ENCODE peak calls at places on chromosomes 11 and 22, in seven cellular contexts. X is RCC 7860; Z is CD8-positive, alpha-beta T cell; K is NCI-H2171 treated with DMSO at 0.1 percent for 48 hours; Y is NCI-H1092; N is NCI-H1105; O is astrocyte of the cerebellum. U is an unnamed sample.

GRCh38 chr11:65496304-65497140 is 2.3 kb upstream of the MALAT1 start:
- DNase-seq in X (no peak), Z (no peak), N (no peak), O (no peak), Y (peak), K (peak), U (no peak)

GRCh38 chr22:43587574-43587973 is 175.8 kb downstream of the MPPED1 start:
- DNase-seq in O (no peak), N (no peak), Y (no peak), Z (no peak), K (no peak), X (peak), U (no peak)

GRCh38 chr22:22745225-22746060 is 101.0 kb downstream of the GGTLC2 start:
- DNase-seq in Y (no peak), N (no peak), K (no peak), Z (peak), X (no peak), O (no peak), U (no peak)

GRCh38 chr22:46009730-46010129 is 32.8 kb upstream of the WNT7B start:
- DNase-seq in X (no peak), O (no peak), N (no peak), K (no peak), Y (no peak), Z (no peak), U (no peak)

GRCh38 chr11:20337526-20338154 is 25.9 kb upstream of the HTATIP2 start:
- DNase-seq in N (peak), O (peak), Z (no peak), Y (peak), K (peak), X (no peak), U (peak)

GRCh38 chr11:30346068-30346688 is 23.3 kb downstream of the ARL14EP start:
- DNase-seq in K (peak), N (peak), O (peak), Y (peak), X (peak), Z (no peak), U (peak)

GRCh38 chr22:23834830-23835772 is 3.7 kb downstream of the DERL3 start:
- DNase-seq in Z (no peak), X (no peak), N (no peak), K (no peak), Y (no peak), O (no peak), U (no peak)

GRCh38 chr22:24424001-24424900 is 3.1 kb upstream of the ADORA2A start:
- DNase-seq in O (no peak), X (no peak), Y (no peak), Z (peak), K (no peak), N (no peak), U (no peak)

GRCh38 chr11:28759311-28759710 is 651.1 kb downstream of the METTL15 start:
- DNase-seq in X (peak), K (no peak), Y (no peak), O (no peak), N (no peak), Z (no peak), U (no peak)

GRCh38 chr22:43404673-43405385 is 7.0 kb upstream of the MPPED1 start:
- DNase-seq in N (no peak), Y (no peak), X (no peak), K (peak), O (no peak), Z (no peak), U (no peak)

GRCh38 chr22:25113316-25113721 is 86.3 kb upstream of the CRYBB3 start:
- DNase-seq in K (no peak), O (no peak), Z (no peak), X (peak), Y (no peak), N (no peak), U (no peak)

GRCh38 chr11:12719221-12719620 is 45.0 kb downstream of the TEAD1 start:
- DNase-seq in Z (no peak), Y (no peak), O (no peak), N (no peak), X (no peak), K (no peak), U (no peak)

GRCh38 chr11:9250139-9250582 is 15.0 kb downstream of the DENND5A start:
- DNase-seq in N (no peak), Y (no peak), K (no peak), O (peak), X (no peak), Z (peak), U (no peak)

GRCh38 chr22:50586416-50586815 is 3.8 kb upstream of the CHKB start:
- DNase-seq in N (no peak), K (no peak), Y (no peak), Z (no peak), X (no peak), O (no peak), U (no peak)

GRCh38 chr11:67304511-67305113 is 1.3 kb downstream of the SSH3 start:
- DNase-seq in X (no peak), K (no peak), O (no peak), N (no peak), Z (no peak), Y (no peak), U (no peak)

GRCh38 chr22:20591660-20592310 is 84.4 kb downstream of the MED15 start:
- DNase-seq in N (peak), K (peak), Z (no peak), O (no peak), X (no peak), Y (peak), U (peak)

GRCh38 chr11:2685051-2685450 is 14.7 kb downstream of the KCNQ1OT1 start:
- DNase-seq in Z (no peak), O (no peak), N (no peak), Y (no peak), K (no peak), X (no peak), U (no peak)

GRCh38 chr22:35995772-35996171 is 32.9 kb downstream of the RBFOX2 start:
- DNase-seq in K (peak), Y (no peak), O (peak), N (no peak), X (no peak), Z (no peak), U (no peak)

GRCh38 chr11:61684870-61685610 is 4.8 kb downstream of the DAGLA start:
- DNase-seq in K (no peak), N (no peak), O (no peak), Y (no peak), X (peak), Z (no peak), U (no peak)

U was measured in NCI-H446 treated with DMSO at 0.1 percent for 48 hours.